ENCODE peak calls at places on chromosomes 5 and 9, in seven cellular contexts. H is heart left ventricle, N is HAP-1, E is psoas muscle, G is K562, U is mucosa of descending colon, B is lower lobe of right lung. M is an unnamed sample.

GRCh38 chr5:178307266-178308045 is 74.9 kb upstream of the PHYKPL start:
- DNase-seq in H (no peak), N (no peak), E (no peak), G (no peak), U (no peak), B (peak; percentile 42), M (no peak)

GRCh38 chr5:149227168-149227826 is 44.4 kb upstream of the AFAP1L1 start:
- DNase-seq in H (no peak), N (no peak), E (no peak), G (no peak), U (no peak), B (no peak), M (no peak)

GRCh38 chr9:108996653-108997052 is 16.6 kb downstream of the CTNNAL1 start:
- DNase-seq in H (no peak), N (no peak), E (no peak), G (no peak), U (no peak), B (no peak), M (no peak)

GRCh38 chr5:132479073-132479811 is 11.3 kb downstream of the IRF1 start:
- DNase-seq in H (no peak), N (no peak), E (no peak), G (no peak), U (peak; percentile 17), B (no peak), M (no peak)

GRCh38 chr5:106171132-106171531 is 1499.6 kb downstream of the EFNA5 start:
- DNase-seq in H (no peak), N (no peak), E (no peak), G (no peak), U (no peak), B (no peak), M (no peak)

GRCh38 chr9:92325991-92326500 is 293 bp downstream of the CENPP start:
- DNase-seq in H (no peak), N (no peak), E (no peak), G (peak; percentile 15), U (no peak), B (no peak), M (no peak)

GRCh38 chr5:154962494-154962893 is 21.6 kb downstream of the MRPL22 start:
- DNase-seq in H (no peak), N (no peak), E (no peak), G (no peak), U (no peak), B (no peak), M (no peak)

GRCh38 chr9:87379300-87379699 is 118.4 kb upstream of the DAPK1 start:
- DNase-seq in H (no peak), N (no peak), E (no peak), G (no peak), U (no peak), B (no peak), M (no peak)

GRCh38 chr5:124743534-124744169 is 2.8 kb downstream of the ZNF608 start:
- DNase-seq in H (no peak), N (no peak), E (no peak), G (no peak), U (peak; percentile 48), B (no peak), M (no peak)

GRCh38 chr9:111399772-111400563 is 69.9 kb upstream of the OR2K2 start:
- DNase-seq in H (no peak), N (peak; percentile 6), E (no peak), G (no peak), U (no peak), B (no peak), M (peak; percentile 32)

GRCh38 chr5:134447815-134448520 is 36.3 kb upstream of the CDKN2AIPNL start:
- DNase-seq in H (no peak), N (no peak), E (no peak), G (no peak), U (no peak), B (no peak), M (no peak)

GRCh38 chr9:105091004-105091640 is 153.3 kb upstream of the SLC44A1 start:
- DNase-seq in H (no peak), N (no peak), E (no peak), G (no peak), U (no peak), B (no peak), M (no peak)

GRCh38 chr9:88590558-88591146 is 55.7 kb downstream of the NXNL2 start:
- DNase-seq in H (no peak), N (no peak), E (no peak), G (no peak), U (no peak), B (no peak), M (no peak)

GRCh38 chr9:32431940-32432555 is 47.6 kb downstream of the ACO1 start:
- DNase-seq in H (peak; percentile 36), N (peak; percentile 14), E (peak; percentile 23), G (peak; percentile 40), U (peak; percentile 42), B (no peak), M (no peak)

GRCh38 chr9:111715471-111715870 is 54.1 kb downstream of the GNG10 start:
- DNase-seq in H (no peak), N (no peak), E (no peak), G (no peak), U (no peak), B (no peak), M (no peak)

GRCh38 chr5:126098330-126099017 is 324.7 kb upstream of the GRAMD2B start:
- DNase-seq in H (no peak), N (no peak), E (no peak), G (no peak), U (no peak), B (no peak), M (no peak)

GRCh38 chr5:143019614-143020515 is 249.7 kb downstream of the ARHGAP26 start:
- DNase-seq in H (no peak), N (no peak), E (no peak), G (no peak), U (no peak), B (no peak), M (no peak)

GRCh38 chr5:159412284-159413046 is 82.2 kb upstream of the IL12B start:
- DNase-seq in H (no peak), N (no peak), E (no peak), G (no peak), U (peak; percentile 34), B (no peak), M (no peak)

GRCh38 chr9:4297151-4297794 is 2.6 kb downstream of the GLIS3 start:
- DNase-seq in H (peak; percentile 78), N (peak; percentile 48), E (peak; percentile 74), G (peak; percentile 19), U (peak; percentile 83), B (peak; percentile 82), M (peak; percentile 70)

GRCh38 chr9:121619989-121620673 is 31.3 kb upstream of the DAB2IP start:
- DNase-seq in H (peak; percentile 80), N (no peak), E (no peak), G (no peak), U (no peak), B (peak; percentile 52), M (no peak)

GRCh38 chr5:174601937-174602336 is 122.4 kb upstream of the MSX2 start:
- DNase-seq in H (no peak), N (no peak), E (no peak), G (no peak), U (no peak), B (no peak), M (no peak)
- H3K4me1 ChIP-seq in H (no peaks in the 10 kb centered on the region), N (peaks cover 11% of the 10 kb centered on the region), E (no peaks in the 10 kb centered on the region), G (no peaks in the 10 kb centered on the region), U (no peaks in the 10 kb centered on the region), B (peaks cover 7% of the 10 kb centered on the region), M (no peaks in the 10 kb centered on the region)

DNA sequence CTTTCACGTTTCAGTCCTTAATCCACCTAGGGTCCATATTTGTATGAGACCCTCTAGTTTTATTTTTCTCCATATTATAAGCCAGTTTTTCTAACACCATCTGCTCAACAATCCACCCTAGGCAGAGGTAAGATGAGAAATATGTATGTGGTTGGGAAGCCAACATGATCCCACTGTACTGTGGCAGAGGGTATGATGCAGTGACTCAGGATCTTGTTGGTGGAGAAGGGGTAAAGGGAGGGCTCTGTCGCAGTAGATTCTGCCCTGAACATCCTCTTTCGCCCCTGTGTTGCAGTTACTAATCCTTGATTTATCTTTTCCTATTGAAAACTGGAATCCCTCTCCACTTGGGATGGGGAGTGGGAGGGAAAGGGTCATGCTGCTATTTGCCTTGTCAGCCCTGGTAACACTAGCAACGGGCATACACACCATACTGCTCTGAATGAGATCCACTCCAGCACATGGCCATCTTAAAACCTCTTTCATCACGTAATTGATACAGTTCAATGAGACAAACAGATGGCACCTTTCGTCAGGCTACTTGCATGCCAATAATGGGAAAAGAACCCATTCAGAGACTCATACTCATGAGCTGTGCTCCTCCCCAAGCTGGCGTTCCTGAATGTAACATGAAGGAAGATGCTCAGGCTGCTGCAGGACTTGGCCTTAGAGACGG is 63.0 kb downstream of the ADAMTS12 start:
- DNase-seq in H (no peak), N (no peak), E (no peak), G (no peak), U (no peak), B (no peak), M (no peak)
- H3K4me1 ChIP-seq in H (no peaks in the 10 kb centered on the region), N (no peaks in the 10 kb centered on the region), E (no peaks in the 10 kb centered on the region), G (no peaks in the 10 kb centered on the region), U (no peaks in the 10 kb centered on the region), B (no peaks in the 10 kb centered on the region), M (no peaks in the 10 kb centered on the region)

GRCh38 chr9:110156902-110157301 is 51.1 kb downstream of the C9orf152 start:
- DNase-seq in H (no peak), N (no peak), E (no peak), G (no peak), U (no peak), B (no peak), M (no peak)

GRCh38 chr9:110156416-110156815 is 51.5 kb downstream of the C9orf152 start:
- DNase-seq in H (no peak), N (no peak), E (no peak), G (no peak), U (no peak), B (no peak), M (no peak)

GRCh38 chr9:110157812-110158629 is 49.9 kb downstream of the C9orf152 start:
- DNase-seq in H (no peak), N (peak; percentile 15), E (no peak), G (no peak), U (no peak), B (no peak), M (no peak)

GRCh38 chr9:110153431-110153830 is 54.5 kb downstream of the C9orf152 start:
- DNase-seq in H (no peak), N (no peak), E (no peak), G (no peak), U (no peak), B (no peak), M (no peak)

DNA sequence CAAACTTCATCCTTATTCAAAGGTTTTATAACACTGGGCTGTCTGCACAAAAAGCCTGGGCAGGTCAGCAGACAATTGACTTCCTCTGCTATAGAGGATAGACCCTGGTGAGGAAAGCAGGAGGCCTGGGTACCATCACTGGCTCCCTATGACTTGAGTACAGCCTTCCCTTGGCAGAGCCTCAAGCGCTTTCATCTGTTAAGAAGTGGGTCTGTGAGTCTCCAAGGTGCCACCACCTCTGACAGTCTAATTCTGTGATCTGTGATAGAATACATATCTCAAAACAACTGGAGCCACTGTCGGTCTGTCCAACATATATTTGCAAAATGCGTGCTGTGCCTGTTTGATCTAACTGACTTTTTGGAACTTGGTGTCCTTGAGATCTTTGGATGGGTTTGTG is 52.2 kb downstream of the C9orf152 start:
- DNase-seq in H (no peak), N (no peak), E (no peak), G (no peak), U (no peak), B (no peak), M (no peak)
- H3K4me1 ChIP-seq in H (peaks cover 100% of the 10 kb centered on the region), N (peaks cover 4% of the 10 kb centered on the region), E (peaks cover 10% of the 10 kb centered on the region), G (no peaks in the 10 kb centered on the region), U (no peaks in the 10 kb centered on the region), B (peaks cover 84% of the 10 kb centered on the region), M (no peaks in the 10 kb centered on the region)

DNA sequence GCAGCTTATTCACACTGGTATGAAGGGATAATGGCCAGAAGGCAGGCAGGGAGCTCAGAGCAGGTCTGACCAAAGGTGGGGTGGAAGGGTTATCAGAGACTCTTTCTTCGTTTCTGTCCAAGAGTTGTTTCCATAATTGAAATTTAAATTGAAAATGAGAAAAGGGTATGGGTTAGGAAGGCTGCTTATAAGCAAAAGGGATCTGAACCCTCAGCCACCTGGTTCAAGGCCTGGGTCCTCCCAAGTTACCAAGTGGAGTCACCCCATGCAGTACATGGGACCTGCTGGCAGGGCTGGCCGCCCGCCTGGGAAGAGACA is 17.8 kb downstream of the EEIG1 start:
- DNase-seq in H (no peak), N (no peak), E (no peak), G (no peak), U (no peak), B (no peak), M (no peak)
- H3K4me1 ChIP-seq in H (peaks cover 69% of the 10 kb centered on the region), N (peaks cover 19% of the 10 kb centered on the region), E (peaks cover 67% of the 10 kb centered on the region), G (peaks cover 65% of the 10 kb centered on the region), U (peaks cover 55% of the 10 kb centered on the region), B (peaks cover 67% of the 10 kb centered on the region), M (peaks cover 33% of the 10 kb centered on the region)